ENCODE peak calls at places on chromosomes 1 and 21, in ten cellular contexts. U is mesothelial cell of epicardium; K is tibial artery; W is WTC11; F is activated CD8-positive, alpha-beta T cell treated with anti-CD3 and anti-CD28 coated beads for 36 hours; A is AG04449; B is CD4-positive, alpha-beta T cell; D is BE2C; T is heart left ventricle; G is body of pancreas. H is an unnamed sample.

GRCh38 chr1:211695135-211695816 is 19.9 kb upstream of the NEK2 start:
- DNase-seq in U (no peak), K (no peak), W (no peak), F (peak), A (no peak), B (no peak), D (no peak), T (no peak), G (no peak), H (peak)

GRCh38 chr1:210251680-210252490 is 19.3 kb downstream of the SERTAD4 start:
- DNase-seq in U (no peak), K (no peak), W (peak), F (no peak), A (no peak), B (no peak), D (no peak), T (no peak), G (no peak), H (no peak)

GRCh38 chr1:237429252-237429651 is 387.3 kb downstream of the RYR2 start:
- DNase-seq in U (no peak), K (no peak), W (no peak), F (no peak), A (no peak), B (no peak), D (no peak), T (no peak), G (no peak), H (no peak)

GRCh38 chr1:206932271-206932670 is 10.5 kb upstream of the FCMR start:
- DNase-seq in U (no peak), K (no peak), W (no peak), F (no peak), A (no peak), B (no peak), D (no peak), T (no peak), G (no peak), H (no peak)

GRCh38 chr1:201032408-201032807 is 8.9 kb upstream of the KIF21B start:
- DNase-seq in U (no peak), K (no peak), W (no peak), F (no peak), A (no peak), B (no peak), D (no peak), T (no peak), G (no peak), H (no peak)

GRCh38 chr1:43302226-43302625 is 1.4 kb downstream of the TIE1 start:
- DNase-seq in U (no peak), K (no peak), W (no peak), F (no peak), A (no peak), B (no peak), D (no peak), T (no peak), G (no peak), H (no peak)

GRCh38 chr21:45152265-45152746 is 77.9 kb downstream of the ADARB1 start:
- DNase-seq in U (no peak), K (no peak), W (peak), F (peak), A (no peak), B (peak), D (peak), T (peak), G (no peak), H (peak)

GRCh38 chr1:2209400-2210083 is 15.0 kb upstream of the FAAP20 start:
- DNase-seq in U (no peak), K (no peak), W (no peak), F (no peak), A (no peak), B (no peak), D (no peak), T (peak), G (no peak), H (no peak)

GRCh38 chr1:52602328-52603300 is at the start of gene GPX7:
- DNase-seq in U (peak), K (peak), W (peak), F (peak), A (no peak), B (peak), D (peak), T (peak), G (peak), H (peak)

GRCh38 chr1:179081696-179082307 is at the start of gene TOR3A:
- DNase-seq in U (peak), K (peak), W (peak), F (peak), A (peak), B (peak), D (peak), T (peak), G (peak), H (peak)

GRCh38 chr1:48530727-48531351 is 58.8 kb upstream of the SPATA6 start:
- DNase-seq in U (peak), K (no peak), W (peak), F (peak), A (no peak), B (no peak), D (peak), T (no peak), G (peak), H (peak)

GRCh38 chr1:170586321-170586855 is 54.4 kb downstream of the GORAB start:
- DNase-seq in U (no peak), K (peak), W (no peak), F (no peak), A (no peak), B (no peak), D (no peak), T (peak), G (no peak), H (no peak)

GRCh38 chr1:25811384-25812082 is 8.2 kb upstream of the MTFR1L start:
- DNase-seq in U (no peak), K (no peak), W (no peak), F (no peak), A (no peak), B (no peak), D (no peak), T (no peak), G (no peak), H (no peak)

GRCh38 chr1:64031191-64031590 is 172.2 kb upstream of the UBE2U start:
- DNase-seq in U (no peak), K (no peak), W (no peak), F (no peak), A (no peak), B (no peak), D (no peak), T (no peak), G (no peak), H (no peak)

GRCh38 chr1:161165742-161166668 is at the start of gene PPOX:
- DNase-seq in U (peak), K (peak), W (peak), F (peak), A (peak), B (peak), D (peak), T (peak), G (peak), H (peak)

GRCh38 chr1:174428033-174428432 is 19.7 kb upstream of the GPR52 start:
- DNase-seq in U (no peak), K (no peak), W (no peak), F (no peak), A (no peak), B (no peak), D (no peak), T (no peak), G (no peak), H (no peak)

GRCh38 chr1:101237229-101237837 is 514 bp downstream of the S1PR1 start:
- DNase-seq in U (no peak), K (peak), W (no peak), F (peak), A (peak), B (peak), D (no peak), T (no peak), G (no peak), H (peak)

GRCh38 chr1:228737613-228738012 is 2.3 kb downstream of the RHOU start:
- DNase-seq in U (no peak), K (no peak), W (no peak), F (no peak), A (no peak), B (no peak), D (no peak), T (no peak), G (no peak), H (no peak)

GRCh38 chr1:246329900-246330299 is 177.2 kb downstream of the SMYD3 start:
- DNase-seq in U (no peak), K (no peak), W (no peak), F (peak), A (no peak), B (no peak), D (no peak), T (no peak), G (no peak), H (peak)

DNA sequence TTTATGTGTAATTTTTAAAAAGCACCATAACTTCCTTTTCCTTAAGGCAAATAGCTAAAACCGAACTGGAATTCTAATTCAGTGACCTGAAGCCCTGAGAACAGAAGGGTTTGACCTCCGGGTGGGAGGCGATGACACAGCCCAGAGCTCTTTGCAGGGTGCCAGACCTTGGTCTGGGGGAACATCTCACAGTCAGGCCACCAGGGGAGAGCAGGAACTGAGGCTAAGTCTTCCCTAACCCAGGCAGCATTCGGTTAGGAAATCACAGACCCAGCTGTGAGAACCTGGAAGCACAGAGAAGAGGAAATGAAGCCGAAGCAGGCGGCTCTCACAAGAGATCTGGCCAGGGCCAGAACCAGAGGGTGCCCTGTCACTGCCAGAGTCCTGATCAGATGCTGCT is 444.8 kb downstream of the TTLL7 start:
- DNase-seq in U (no peak), K (no peak), W (peak), F (no peak), A (no peak), B (no peak), D (peak), T (no peak), G (no peak), H (peak)
- TF ChIP-seq CTCF in U (no peak), K (no peak), W (no peak), F (no peak), A (no peak), B (no peak), D (peak), T (no peak), G (no peak), H (peak)

GRCh38 chr1:17822741-17823426 is 67.8 kb downstream of the ACTL8 start:
- DNase-seq in U (no peak), K (no peak), W (no peak), F (no peak), A (no peak), B (no peak), D (no peak), T (no peak), G (no peak), H (no peak)

GRCh38 chr1:17816511-17816910 is 61.4 kb downstream of the ACTL8 start:
- DNase-seq in U (no peak), K (no peak), W (no peak), F (no peak), A (no peak), B (no peak), D (no peak), T (no peak), G (no peak), H (no peak)

DNA sequence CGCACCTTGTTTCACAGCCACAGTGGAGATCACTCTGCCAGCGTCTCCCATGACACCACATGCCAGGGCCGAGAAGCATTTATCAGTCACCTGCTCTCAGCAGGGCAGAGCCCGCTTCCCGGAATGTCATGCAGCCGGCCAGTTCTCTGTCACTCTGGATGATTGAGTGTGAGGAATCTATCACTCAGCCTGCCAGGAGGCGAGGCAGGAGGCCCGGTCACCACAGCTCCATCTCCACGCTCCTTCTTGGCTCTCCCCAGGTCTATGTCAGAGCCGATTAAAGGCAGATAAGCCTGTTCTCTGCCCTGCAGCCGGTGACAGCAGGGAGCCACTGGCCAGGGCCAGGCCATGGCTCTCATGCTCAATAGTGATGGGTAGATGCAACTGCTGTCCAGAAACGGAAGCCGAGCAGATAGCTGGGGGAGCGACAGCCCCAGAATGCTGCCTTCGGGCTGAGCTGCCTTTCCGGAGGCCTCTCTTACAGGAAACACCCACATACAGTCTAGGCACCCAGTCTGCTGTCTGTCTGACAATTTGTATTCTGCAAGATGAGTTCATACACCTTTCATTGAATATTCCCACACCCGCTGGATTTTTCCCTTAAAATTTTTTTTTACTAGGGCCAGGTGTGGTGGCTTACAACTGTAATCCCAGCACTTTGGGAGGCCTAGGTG is 64.1 kb downstream of the ACTL8 start:
- DNase-seq in U (no peak), K (no peak), W (no peak), F (no peak), A (no peak), B (no peak), D (no peak), T (peak), G (no peak), H (no peak)
- TF ChIP-seq CTCF in U (no peak), K (no peak), W (no peak), F (no peak), A (no peak), B (no peak), D (no peak), T (no peak), G (no peak), H (no peak)

GRCh38 chr1:17405898-17406759 is 33.3 kb downstream of the RCC2 start:
- DNase-seq in U (no peak), K (peak), W (peak), F (peak), A (no peak), B (peak), D (peak), T (peak), G (peak), H (peak)
- TF ChIP-seq CTCF in U (peak), K (peak), W (peak), F (peak), A (peak), B (peak), D (peak), T (peak), G (peak), H (peak)

GRCh38 chr1:41611932-41612450 is 127.5 kb upstream of the EDN2 start:
- DNase-seq in U (no peak), K (no peak), W (no peak), F (no peak), A (no peak), B (no peak), D (no peak), T (no peak), G (no peak), H (no peak)
- TF ChIP-seq CTCF in U (no peak), K (no peak), W (no peak), F (no peak), A (no peak), B (no peak), D (no peak), T (no peak), G (no peak), H (no peak)

GRCh38 chr1:181898773-181899172 is 162.7 kb downstream of the ZNF648 start:
- DNase-seq in U (no peak), K (no peak), W (no peak), F (no peak), A (no peak), B (no peak), D (no peak), T (no peak), G (no peak), H (no peak)
- TF ChIP-seq CTCF in U (no peak), K (no peak), W (no peak), F (no peak), A (no peak), B (no peak), D (no peak), T (no peak), G (no peak), H (no peak)

GRCh38 chr1:47238935-47239640 is 7.1 kb upstream of the TAL1 start:
- DNase-seq in U (no peak), K (no peak), W (no peak), F (no peak), A (no peak), B (no peak), D (no peak), T (no peak), G (no peak), H (no peak)
- TF ChIP-seq CTCF in U (no peak), K (no peak), W (no peak), F (no peak), A (no peak), B (no peak), D (no peak), T (no peak), G (no peak), H (no peak)

GRCh38 chr21:30831194-30831765 is 1.7 kb upstream of the KRTAP7-1 start:
- DNase-seq in U (no peak), K (no peak), W (peak), F (peak), A (no peak), B (no peak), D (peak), T (no peak), G (peak), H (peak)
- TF ChIP-seq CTCF in U (peak), K (no peak), W (peak), F (peak), A (peak), B (peak), D (peak), T (peak), G (peak), H (peak)

GRCh38 chr21:42397291-42398129 is 1.7 kb upstream of the TMPRSS3 start:
- DNase-seq in U (no peak), K (no peak), W (no peak), F (peak), A (no peak), B (no peak), D (peak), T (no peak), G (no peak), H (no peak)
- TF ChIP-seq CTCF in U (no peak), K (no peak), W (no peak), F (no peak), A (no peak), B (no peak), D (no peak), T (no peak), G (no peak), H (no peak)

GRCh38 chr1:27568247-27569087 is 35.5 kb downstream of the AHDC1 start:
- DNase-seq in U (peak), K (peak), W (peak), F (peak), A (peak), B (peak), D (peak), T (peak), G (peak), H (peak)
- TF ChIP-seq CTCF in U (peak), K (peak), W (peak), F (peak), A (peak), B (peak), D (peak), T (peak), G (peak), H (peak)

GRCh38 chr1:111738133-111738435 is 1.1 kb downstream of the INKA2 start:
- DNase-seq in U (no peak), K (no peak), W (no peak), F (no peak), A (no peak), B (no peak), D (no peak), T (no peak), G (no peak), H (no peak)
- TF ChIP-seq CTCF in U (no peak), K (no peak), W (no peak), F (no peak), A (no peak), B (no peak), D (no peak), T (no peak), G (no peak), H (no peak)